ENCODE peak calls at places on chromosomes 12 and 14, in nine cellular contexts. L is NCI-H524 treated with DMSO at 0.1 percent for 48 hours; Z is HTR-8/SVneo; N is NCI-H1436; K is lung microvascular endothelial cell; I is myocyte; G is AG20443; W is substantia nigra; C is effector memory CD4-positive, alpha-beta T cell. Q is an unnamed sample.

GRCh38 chr12:11158885-11159444 is 12.0 kb upstream of the SMIM10L1 start:
- DNase-seq in W (no peak), N (no peak), L (no peak), K (peak; percentile 5), Z (no peak), C (no peak), I (peak; percentile 10), G (no peak), Q (no peak)

GRCh38 chr12:8032242-8033152 is at the start of gene FOXJ2:
- DNase-seq in K (peak; percentile 81), C (peak; percentile 74), W (peak; percentile 68), G (peak; percentile 93), I (peak; percentile 75), L (no peak), Z (peak; percentile 54), N (peak; percentile 29), Q (peak; percentile 85)

GRCh38 chr14:92495041-92495440 is 18.5 kb upstream of the RIN3 start:
- DNase-seq in C (no peak), Z (peak; percentile 40), N (no peak), W (no peak), L (no peak), G (no peak), I (no peak), K (peak; percentile 57), Q (no peak)

GRCh38 chr12:117567644-117568043 is 206.2 kb upstream of the NOS1 start:
- DNase-seq in G (no peak), I (no peak), L (no peak), W (no peak), N (no peak), C (no peak), K (no peak), Z (no peak), Q (no peak)

GRCh38 chr12:113233967-113234366 is 12.7 kb downstream of the TPCN1 start:
- DNase-seq in Z (no peak), W (no peak), I (no peak), K (no peak), N (no peak), C (no peak), G (no peak), L (no peak), Q (no peak)

GRCh38 chr12:55780695-55781094 is 36.8 kb downstream of the SARNP start:
- DNase-seq in K (peak; percentile 4), N (no peak), C (no peak), G (no peak), I (no peak), W (no peak), Z (no peak), L (no peak), Q (no peak)

GRCh38 chr12:124784871-124785572 is 78.6 kb downstream of the SCARB1 start:
- DNase-seq in W (no peak), K (no peak), C (no peak), L (no peak), N (no peak), I (no peak), Z (no peak), G (no peak), Q (no peak)

GRCh38 chr12:131221061-131221945 is 267.6 kb downstream of the ADGRD1 start:
- DNase-seq in G (no peak), N (no peak), I (no peak), C (no peak), Z (no peak), K (no peak), W (no peak), L (no peak), Q (no peak)

GRCh38 chr12:120238839-120239445 is 26.6 kb downstream of the PXN start:
- DNase-seq in I (peak; percentile 67), C (no peak), N (no peak), K (no peak), L (no peak), Z (no peak), G (no peak), W (no peak), Q (no peak)

Q was measured in NCI-H526.